ENCODE peak calls at places on chromosomes 1 and 21, in four cellular contexts. U is adrenal gland, R is psoas muscle, Y is cardiac muscle cell. N is an unnamed sample. For H3K4me1, the result is how much of the 10 kb centered on the place peaks cover.

GRCh38 chr1:31795801-31796621 is 19.8 kb downstream of the SPOCD1 start:
- DNase-seq in U (no peak), R (peak), Y (peak), N (peak)

GRCh38 chr1:37999434-38000232 is 5.7 kb downstream of the FHL3 start:
- DNase-seq in U (peak), R (peak), Y (peak), N (peak)

GRCh38 chr1:109649380-109649987 is 6.4 kb upstream of the GSTM4 start:
- DNase-seq in U (no peak), R (no peak), Y (peak), N (peak)

GRCh38 chr1:25958475-25958874 is 39.4 kb downstream of the PAFAH2 start:
- DNase-seq in U (no peak), R (no peak), Y (peak), N (peak)

GRCh38 chr1:43373034-43373940 is 5.5 kb upstream of the ELOVL1 start:
- DNase-seq in U (no peak), R (no peak), Y (peak), N (peak)

GRCh38 chr1:224432672-224433040 is 1.9 kb downstream of the WDR26 start:
- DNase-seq in U (no peak), R (no peak), Y (peak), N (no peak)

GRCh38 chr1:197526736-197527371 is 248.4 kb downstream of the DENND1B start:
- DNase-seq in U (no peak), R (no peak), Y (peak), N (no peak)

GRCh38 chr1:63322944-63323865 is 838 bp downstream of the FOXD3 start:
- DNase-seq in U (no peak), R (no peak), Y (no peak), N (no peak)

GRCh38 chr1:76998582-76999189 is 131.4 kb downstream of the ST6GALNAC5 start:
- DNase-seq in U (no peak), R (no peak), Y (peak), N (no peak)

GRCh38 chr1:52634111-52634510 is 1.1 kb downstream of the SHISAL2A start:
- DNase-seq in U (no peak), R (no peak), Y (no peak), N (no peak)

GRCh38 chr1:161749509-161750407 is at the start of gene DUSP12:
- DNase-seq in U (peak), R (peak), Y (peak), N (peak)

GRCh38 chr1:10814954-10815862 is 18.8 kb upstream of the CASZ1 start:
- DNase-seq in U (no peak), R (peak), Y (no peak), N (no peak)

GRCh38 chr21:41075668-41076463 is 92.1 kb upstream of the BACE2 start:
- DNase-seq in U (no peak), R (no peak), Y (no peak), N (no peak)

GRCh38 chr1:145935708-145936107 is 8.4 kb upstream of the RBM8A start:
- DNase-seq in U (no peak), R (no peak), Y (no peak), N (no peak)

GRCh38 chr1:214102907-214103306 is 115.1 kb downstream of the PROX1 start:
- DNase-seq in U (peak), R (no peak), Y (peak), N (peak)

GRCh38 chr1:2801535-2802291 is at the start of gene TTC34:
- DNase-seq in U (no peak), R (peak), Y (no peak), N (no peak)

GRCh38 chr1:212292250-212292924 is 7.2 kb downstream of the PPP2R5A start:
- DNase-seq in U (no peak), R (no peak), Y (no peak), N (no peak)

GRCh38 chr1:243851129-243851756 is 1.2 kb upstream of the AKT3 start:
- DNase-seq in U (peak), R (no peak), Y (no peak), N (no peak)

GRCh38 chr21:25735895-25736597 is 1.3 kb downstream of the GABPA start:
- DNase-seq in U (no peak), R (no peak), Y (peak), N (peak)

GRCh38 chr1:232534552-232535517 is 95.1 kb downstream of the SIPA1L2 start:
- DNase-seq in U (no peak), R (no peak), Y (no peak), N (no peak)

GRCh38 chr21:46126321-46127238 is 28.7 kb downstream of the COL6A2 start:
- DNase-seq in U (peak), R (peak), Y (no peak), N (peak)

GRCh38 chr1:244280859-244281258 is 170.8 kb downstream of the ADSS2 start:
- DNase-seq in U (no peak), R (no peak), Y (peak), N (no peak)

GRCh38 chr1:53342735-53343470 is 15.0 kb upstream of the LRP8 start:
- DNase-seq in U (no peak), R (no peak), Y (no peak), N (no peak)

GRCh38 chr21:22345624-22346023 is 1347.4 kb downstream of the NCAM2 start:
- DNase-seq in U (no peak), R (no peak), Y (no peak), N (no peak)

GRCh38 chr1:99710994-99711393 is 55.4 kb downstream of the FRRS1 start:
- DNase-seq in U (no peak), R (no peak), Y (no peak), N (no peak)

GRCh38 chr21:44455524-44456206 is 355 bp downstream of the LRRC3 start:
- DNase-seq in U (peak), R (peak), Y (peak), N (peak)

GRCh38 chr1:148389027-148389339 is 94.1 kb downstream of the PPIAL4G start:
- DNase-seq in U (no peak), R (no peak), Y (no peak), N (no peak)
- H3K27ac ChIP-seq in U (peak), R (peak), Y (peak), N (peak)

GRCh38 chr1:27562483-27563406 is 41.2 kb downstream of the AHDC1 start:
- DNase-seq in U (no peak), R (no peak), Y (no peak), N (no peak)
- H3K4me1 ChIP-seq in U (half or more), R (half or more), Y (half or more), N (under half)

GRCh38 chr1:201401700-201402099 is 2.6 kb upstream of the LAD1 start:
- DNase-seq in U (no peak), R (no peak), Y (no peak), N (no peak)

GRCh38 chr1:201403359-201403758 is 4.2 kb upstream of the LAD1 start:
- DNase-seq in U (no peak), R (no peak), Y (no peak), N (no peak)

GRCh38 chr1:201404722-201405483 is 5.8 kb upstream of the LAD1 start:
- DNase-seq in U (no peak), R (no peak), Y (no peak), N (no peak)

GRCh38 chr1:201405484-201405831 is 6.3 kb upstream of the LAD1 start:
- DNase-seq in U (no peak), R (no peak), Y (no peak), N (no peak)

DNA sequence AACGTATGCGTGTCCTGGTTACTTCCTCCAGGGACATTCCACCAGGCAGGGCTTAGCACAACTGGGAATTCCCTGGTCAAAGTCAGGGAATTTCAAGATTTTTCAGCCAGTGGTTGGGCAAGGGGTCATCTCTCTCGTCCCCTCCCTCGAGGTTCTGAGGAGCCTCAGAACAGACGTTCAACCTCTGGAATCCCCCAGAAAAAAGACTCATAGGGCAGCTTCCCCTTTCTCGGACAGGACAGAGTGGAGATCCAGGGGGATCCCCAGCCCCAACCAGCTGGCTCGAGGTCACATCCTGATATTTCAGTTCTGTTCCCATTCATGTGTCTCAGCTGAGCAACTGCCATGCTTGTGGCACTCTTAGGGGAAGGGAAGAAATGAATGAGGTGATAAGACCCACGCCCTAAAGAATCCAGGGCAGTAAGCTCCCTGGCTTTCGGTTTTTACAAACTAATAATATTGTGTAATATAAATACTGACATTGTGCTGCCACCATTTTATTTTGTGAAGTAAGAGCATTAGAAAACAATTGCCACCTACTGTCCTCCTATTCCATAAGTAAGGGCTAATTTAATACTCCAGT is 5.0 kb upstream of the LAD1 start:
- DNase-seq in U (no peak), R (no peak), Y (no peak), N (no peak)
- H3K27ac ChIP-seq in U (no peak), R (peak), Y (peak), N (no peak)

GRCh38 chr1:155979525-155980343 is 1.4 kb upstream of the ARHGEF2 start:
- DNase-seq in U (no peak), R (no peak), Y (no peak), N (no peak)

GRCh38 chr1:155977607-155978324 is 581 bp downstream of the ARHGEF2 start:
- DNase-seq in U (no peak), R (peak), Y (no peak), N (no peak)

GRCh38 chr1:155976913-155977606 is 1.3 kb downstream of the ARHGEF2 start:
- DNase-seq in U (no peak), R (no peak), Y (no peak), N (no peak)

GRCh38 chr1:155978325-155978972 is at the start of gene ARHGEF2:
- DNase-seq in U (peak), R (peak), Y (peak), N (peak)

GRCh38 chr1:155978973-155979429 is 654 bp upstream of the ARHGEF2 start:
- DNase-seq in U (no peak), R (no peak), Y (no peak), N (no peak)
- H3K4me1 ChIP-seq in U (under half), R (half or more), Y (under half), N (half or more)

GRCh38 chr1:172360511-172360910 is 60.0 kb upstream of the C1orf105 start:
- DNase-seq in U (no peak), R (no peak), Y (peak), N (no peak)
- H3K27ac ChIP-seq in U (no peak), R (no peak), Y (no peak), N (no peak)